ENCODE peak calls at places on chromosomes 4 and X, in four cellular contexts. One of them, this sample, is unnamed. For H3K4me1, the result is how much of the 10 kb centered on the place peaks cover.

GRCh38 chr4:53479731-53480525 is 102.5 kb downstream of the FIP1L1 start:
- DNase-seq in PC-3: peak
- DNase-seq in CD4-positive, alpha-beta memory T cell: no peak
- DNase-seq in MM.1S: no peak
- DNase-seq in this sample: no peak

GRCh38 chr4:95107635-95108034 is 349.9 kb downstream of the BMPR1B start:
- DNase-seq in PC-3: peak
- DNase-seq in CD4-positive, alpha-beta memory T cell: no peak
- DNase-seq in MM.1S: no peak
- DNase-seq in this sample: peak

GRCh38 chrX:17635231-17635630 is 102.1 kb upstream of the SCML1 start:
- DNase-seq in PC-3: no peak
- DNase-seq in CD4-positive, alpha-beta memory T cell: no peak
- DNase-seq in MM.1S: no peak
- DNase-seq in this sample: peak

GRCh38 chrX:133370719-133371275 is 44.5 kb downstream of the GPC4 start:
- DNase-seq in PC-3: no peak
- DNase-seq in CD4-positive, alpha-beta memory T cell: no peak
- DNase-seq in MM.1S: no peak
- DNase-seq in this sample: no peak

GRCh38 chr4:187020681-187021080 is 297.0 kb upstream of the FAT1 start:
- DNase-seq in PC-3: no peak
- DNase-seq in CD4-positive, alpha-beta memory T cell: no peak
- DNase-seq in MM.1S: no peak
- DNase-seq in this sample: no peak

GRCh38 chr4:71290074-71290473 is 48.7 kb upstream of the SLC4A4 start:
- DNase-seq in PC-3: peak
- DNase-seq in CD4-positive, alpha-beta memory T cell: no peak
- DNase-seq in MM.1S: no peak
- DNase-seq in this sample: no peak

GRCh38 chr4:176125063-176125462 is 59.4 kb downstream of the WDR17 start:
- DNase-seq in PC-3: no peak
- DNase-seq in CD4-positive, alpha-beta memory T cell: no peak
- DNase-seq in MM.1S: no peak
- DNase-seq in this sample: no peak

GRCh38 chr4:151012836-151013235 is 2.2 kb downstream of the LRBA start:
- DNase-seq in PC-3: peak
- DNase-seq in CD4-positive, alpha-beta memory T cell: no peak
- DNase-seq in MM.1S: no peak
- DNase-seq in this sample: peak

GRCh38 chr4:41215155-41215554 is 813 bp upstream of the APBB2 start:
- DNase-seq in PC-3: no peak
- DNase-seq in CD4-positive, alpha-beta memory T cell: no peak
- DNase-seq in MM.1S: no peak
- DNase-seq in this sample: peak

GRCh38 chr4:90317785-90318184 is 190.6 kb downstream of the CCSER1 start:
- DNase-seq in PC-3: peak
- DNase-seq in CD4-positive, alpha-beta memory T cell: no peak
- DNase-seq in MM.1S: no peak
- DNase-seq in this sample: no peak

GRCh38 chr4:39825090-39825489 is 127.2 kb downstream of the UBE2K start:
- DNase-seq in PC-3: no peak
- DNase-seq in CD4-positive, alpha-beta memory T cell: no peak
- DNase-seq in MM.1S: no peak
- DNase-seq in this sample: no peak

GRCh38 chrX:65241059-65241721 is 264.9 kb upstream of the ZC4H2 start:
- DNase-seq in PC-3: no peak
- DNase-seq in CD4-positive, alpha-beta memory T cell: no peak
- DNase-seq in MM.1S: no peak
- DNase-seq in this sample: no peak

GRCh38 chr4:158302076-158302866 is 92.0 kb downstream of the TMEM144 start:
- DNase-seq in PC-3: peak
- DNase-seq in CD4-positive, alpha-beta memory T cell: no peak
- DNase-seq in MM.1S: no peak
- DNase-seq in this sample: no peak
- H3K4me1 ChIP-seq in PC-3: under half
- H3K4me1 ChIP-seq in CD4-positive, alpha-beta memory T cell: under half
- H3K4me1 ChIP-seq in MM.1S: under half
- H3K4me1 ChIP-seq in this sample: under half

GRCh38 chr4:10302096-10302495 is 155.1 kb downstream of the ZNF518B start:
- DNase-seq in PC-3: no peak
- DNase-seq in CD4-positive, alpha-beta memory T cell: no peak
- DNase-seq in MM.1S: no peak
- DNase-seq in this sample: no peak
- H3K4me3 ChIP-seq in PC-3: no peak
- H3K4me3 ChIP-seq in CD4-positive, alpha-beta memory T cell: no peak
- H3K4me3 ChIP-seq in MM.1S: no peak
- H3K4me3 ChIP-seq in this sample: no peak

GRCh38 chrX:46324166-46324565 is 221.1 kb downstream of the ZNF674 start:
- DNase-seq in PC-3: no peak
- DNase-seq in CD4-positive, alpha-beta memory T cell: no peak
- DNase-seq in MM.1S: no peak
- DNase-seq in this sample: no peak
- H3K4me1 ChIP-seq in PC-3: half or more
- H3K4me1 ChIP-seq in CD4-positive, alpha-beta memory T cell: half or more
- H3K4me1 ChIP-seq in MM.1S: under half
- H3K4me1 ChIP-seq in this sample: under half

GRCh38 chr4:185775792-185776555 is 36.0 kb downstream of the SORBS2 start:
- DNase-seq in PC-3: no peak
- DNase-seq in CD4-positive, alpha-beta memory T cell: no peak
- DNase-seq in MM.1S: no peak
- DNase-seq in this sample: no peak
- H3K4me3 ChIP-seq in PC-3: peak
- H3K4me3 ChIP-seq in CD4-positive, alpha-beta memory T cell: no peak
- H3K4me3 ChIP-seq in MM.1S: no peak
- H3K4me3 ChIP-seq in this sample: no peak